ENCODE peak calls at places on chromosomes 11 and 22, in four cellular contexts. Y, X, M and E are unnamed samples.

GRCh38 chr11:111528557-111528956 is 12.0 kb upstream of the LAYN start:
- DNase-seq in Y (no peak), X (peak; percentile 85), M (no peak), E (no peak)

GRCh38 chr11:75273331-75273988 is 32.9 kb downstream of the TPBGL start:
- DNase-seq in Y (no peak), X (no peak), M (no peak), E (no peak)

GRCh38 chr11:2304156-2305139 is 2.6 kb downstream of the TSPAN32 start:
- DNase-seq in Y (no peak), X (no peak), M (peak; percentile 15), E (no peak)

GRCh38 chr11:126288237-126288636 is 5.3 kb downstream of the TIRAP start:
- DNase-seq in Y (no peak), X (no peak), M (no peak), E (no peak)

GRCh38 chr11:65903715-65904114 is 3.5 kb upstream of the FOSL1 start:
- DNase-seq in Y (no peak), X (no peak), M (no peak), E (no peak)

GRCh38 chr11:128692750-128693578 is 908 bp upstream of the FLI1 start:
- DNase-seq in Y (no peak), X (no peak), M (no peak), E (no peak)

GRCh38 chr22:28600546-28601143 is 79.0 kb downstream of the TTC28 start:
- DNase-seq in Y (no peak), X (peak; percentile 84), M (no peak), E (peak; percentile 16)

GRCh38 chr11:92791886-92792285 is 177.6 kb upstream of the MTNR1B start:
- DNase-seq in Y (no peak), X (no peak), M (no peak), E (no peak)

DNA sequence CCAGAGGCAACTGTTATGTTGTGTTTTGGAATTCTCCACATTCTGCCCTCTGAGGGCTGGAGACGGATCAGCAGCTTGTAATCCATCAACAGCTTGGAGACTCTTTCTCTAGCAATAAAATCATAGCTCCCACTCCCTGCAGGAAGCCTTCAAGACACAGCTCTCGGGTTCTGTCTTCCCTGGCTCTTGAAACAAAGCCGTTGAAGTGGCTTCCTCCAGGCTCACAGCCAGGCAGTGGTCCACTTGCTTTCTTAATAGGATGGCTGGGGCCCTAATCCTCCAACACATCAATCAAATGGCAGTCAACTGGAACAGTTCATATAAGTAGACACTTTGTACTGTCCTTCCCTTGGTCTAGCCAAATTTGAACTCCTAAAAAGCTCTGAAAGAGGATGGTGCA is 74.4 kb downstream of the SC5D start:
- DNase-seq in Y (no peak), X (no peak), M (no peak), E (no peak)
- H3K4me3 ChIP-seq in Y (no peak overlapping the region), X (peak overlapping the region; percentile 42), M (no peak overlapping the region), E (no peak overlapping the region)

GRCh38 chr11:131910491-131911387 is 540.3 kb downstream of the NTM start:
- DNase-seq in Y (no peak), X (no peak), M (no peak), E (no peak)
- H3K4me3 ChIP-seq in Y (peak overlapping the region; percentile 76), X (no peak overlapping the region), M (peak overlapping the region; percentile 38), E (peak overlapping the region; percentile 71)

GRCh38 chr22:39907035-39907434 is 6.2 kb downstream of the GRAP2 start:
- DNase-seq in Y (no peak), X (no peak), M (no peak), E (no peak)

GRCh38 chr22:39905686-39906085 is 4.8 kb downstream of the GRAP2 start:
- DNase-seq in Y (no peak), X (no peak), M (no peak), E (no peak)

GRCh38 chr22:39904864-39905263 is 4.0 kb downstream of the GRAP2 start:
- DNase-seq in Y (no peak), X (no peak), M (no peak), E (no peak)

GRCh38 chr22:39907605-39908097 is 6.8 kb downstream of the GRAP2 start:
- DNase-seq in Y (no peak), X (no peak), M (no peak), E (no peak)

DNA sequence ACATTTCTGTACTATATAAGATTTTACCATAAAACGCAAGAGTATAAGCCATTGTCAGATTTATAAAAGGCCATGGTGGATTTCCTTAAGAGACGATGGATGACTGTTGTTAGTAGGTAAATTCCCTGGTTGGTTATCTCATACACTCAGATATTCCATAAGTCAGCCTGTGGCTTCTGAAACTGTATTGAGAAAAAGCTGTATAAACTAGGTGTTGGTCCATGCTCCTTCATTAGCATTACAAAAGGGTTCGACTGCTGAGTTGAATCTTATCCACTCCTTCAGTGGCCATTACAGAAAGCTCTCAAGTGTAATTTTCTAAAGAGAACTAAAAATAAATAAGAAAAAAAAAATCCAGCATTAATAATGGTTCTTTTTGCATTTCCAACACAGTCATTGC is 5.3 kb downstream of the GRAP2 start:
- DNase-seq in Y (no peak), X (no peak), M (no peak), E (no peak)
- H3K4me3 ChIP-seq in Y (no peak overlapping the region), X (no peak overlapping the region), M (no peak overlapping the region), E (no peak overlapping the region)

GRCh38 chr11:103829596-103829995 is 206.8 kb upstream of the DDI1 start:
- DNase-seq in Y (no peak), X (no peak), M (no peak), E (no peak)
- H3K4me3 ChIP-seq in Y (no peak overlapping the region), X (no peak overlapping the region), M (no peak overlapping the region), E (no peak overlapping the region)

DNA sequence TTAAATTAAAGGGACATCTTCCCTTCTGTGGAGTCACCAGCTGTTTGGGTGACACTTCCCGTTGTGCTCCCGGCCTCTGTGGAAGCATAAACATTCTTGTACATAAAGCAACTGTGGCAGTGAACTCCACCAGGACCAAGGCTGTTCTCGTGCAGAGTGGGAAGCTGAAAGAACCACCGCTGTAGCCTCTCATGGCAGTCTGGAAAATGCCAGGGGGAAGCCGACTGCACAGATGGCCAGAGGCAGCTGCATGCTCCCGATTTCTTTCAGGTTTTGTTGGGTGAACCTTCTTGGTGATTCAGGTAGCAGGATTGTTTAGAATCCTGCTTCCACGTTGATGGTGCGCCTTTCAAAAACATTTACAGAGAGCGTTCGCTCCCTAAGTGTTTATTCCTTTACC is 10.4 kb downstream of the UBASH3B start:
- DNase-seq in Y (no peak), X (no peak), M (no peak), E (no peak)
- H3K4me3 ChIP-seq in Y (no peak overlapping the region), X (no peak overlapping the region), M (no peak overlapping the region), E (no peak overlapping the region)

DNA sequence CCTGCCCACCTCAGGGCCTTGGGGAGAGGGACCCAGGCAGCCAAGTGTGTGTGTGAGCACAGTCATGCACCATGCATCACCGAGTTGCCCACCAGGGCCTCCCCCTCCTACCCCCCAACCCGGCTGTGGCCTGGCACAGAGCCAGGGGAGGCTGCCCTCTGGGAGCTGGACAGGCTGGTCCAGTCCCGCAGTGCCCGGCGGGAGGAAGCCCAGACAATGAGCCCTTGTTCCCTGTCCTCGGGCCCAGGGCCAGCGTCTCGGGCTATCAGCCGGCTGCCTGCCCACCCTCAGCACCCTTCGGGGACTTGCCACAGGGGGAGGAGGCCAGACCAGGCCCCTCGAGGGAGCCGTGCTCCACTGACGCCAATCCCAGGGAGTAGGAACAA is 4.5 kb downstream of the LRRC75B start:
- DNase-seq in Y (no peak), X (no peak), M (no peak), E (no peak)
- H3K4me3 ChIP-seq in Y (no peak overlapping the region), X (no peak overlapping the region), M (no peak overlapping the region), E (no peak overlapping the region)

GRCh38 chr11:118219696-118220095 is 5.1 kb downstream of the JAML start:
- DNase-seq in Y (no peak), X (no peak), M (no peak), E (no peak)
- H3K4me3 ChIP-seq in Y (no peak overlapping the region), X (no peak overlapping the region), M (no peak overlapping the region), E (no peak overlapping the region)